ENCODE peak calls at places on chromosomes 2 and 18, in eight cellular contexts. Y is T-helper 1 cell; E is activated T-cell treated with anti-CD3 and anti-CD28 coated beads, Interleukin-2, amount 50 U/mL, for 48 hours; J is endothelial cell of umbilical vein; C is KG1; P is amygdala; D is non-pigmented ciliary epithelial cell; U is Daoy. V is an unnamed sample.

GRCh38 chr2:232339121-232340081 is 39.1 kb upstream of the ALPP start:
- DNase-seq in Y (no peak), E (no peak), U (no peak), J (no peak), D (no peak), C (no peak), P (no peak), V (no peak)

GRCh38 chr2:233035426-233036161 is 3.1 kb downstream of the NEU2 start:
- DNase-seq in J (no peak), U (no peak), Y (no peak), E (no peak), C (no peak), P (no peak), D (no peak), V (no peak)

GRCh38 chr2:6186332-6187100 is 494.3 kb downstream of the SOX11 start:
- DNase-seq in E (no peak), U (no peak), P (no peak), D (peak; percentile 84), J (no peak), C (no peak), Y (no peak), V (no peak)

GRCh38 chr2:26449278-26450030 is 28.5 kb downstream of the OTOF start:
- DNase-seq in U (no peak), C (no peak), J (no peak), P (no peak), D (no peak), E (no peak), Y (no peak), V (no peak)

GRCh38 chr18:72541871-72542690 is 2.1 kb downstream of the CBLN2 start:
- DNase-seq in D (no peak), E (no peak), U (no peak), J (no peak), P (no peak), Y (no peak), C (no peak), V (no peak)

GRCh38 chr2:109545828-109546713 is 67.7 kb downstream of the SEPTIN10 start:
- DNase-seq in Y (peak; percentile 42), C (peak; percentile 41), J (peak; percentile 80), E (peak; percentile 74), D (no peak), P (no peak), U (peak; percentile 63), V (peak; percentile 36)

GRCh38 chr2:220279840-220280239 is 652.4 kb downstream of the SLC4A3 start:
- DNase-seq in P (no peak), Y (no peak), D (peak; percentile 36), U (no peak), E (no peak), C (no peak), J (no peak), V (no peak)

GRCh38 chr2:100820346-100821254 is 661 bp downstream of the NPAS2 start:
- DNase-seq in J (peak; percentile 54), U (peak; percentile 18), C (no peak), E (peak; percentile 39), P (no peak), Y (no peak), D (no peak), V (no peak)

GRCh38 chr2:154825358-154825757 is 126.9 kb downstream of the KCNJ3 start:
- DNase-seq in E (no peak), P (no peak), C (no peak), D (no peak), Y (no peak), J (no peak), U (no peak), V (no peak)

GRCh38 chr2:101762451-101763171 is 65.1 kb downstream of the MAP4K4 start:
- DNase-seq in U (no peak), E (no peak), P (peak; percentile 22), D (no peak), J (no peak), C (no peak), Y (no peak), V (no peak)

GRCh38 chr2:210626849-210627248 is 70.5 kb downstream of the CPS1 start:
- DNase-seq in E (no peak), Y (no peak), D (peak; percentile 28), C (no peak), J (peak; percentile 2), P (no peak), U (peak; percentile 61), V (no peak)

GRCh38 chr2:239776441-239777033 is 248.6 kb downstream of the NDUFA10 start:
- DNase-seq in U (no peak), Y (no peak), D (no peak), E (no peak), C (no peak), J (no peak), P (no peak), V (no peak)

GRCh38 chr2:160581035-160581434 is 87.4 kb upstream of the RBMS1 start:
- DNase-seq in J (no peak), Y (no peak), D (no peak), C (no peak), P (no peak), U (peak; percentile 71), E (no peak), V (no peak)

GRCh38 chr2:23719721-23720120 is 207.2 kb downstream of the ATAD2B start:
- DNase-seq in Y (no peak), J (no peak), E (no peak), U (no peak), P (no peak), C (no peak), D (no peak), V (no peak)

GRCh38 chr18:78246588-78246987 is 733.0 kb upstream of the SALL3 start:
- DNase-seq in D (no peak), P (no peak), C (no peak), E (no peak), U (no peak), J (no peak), Y (no peak), V (no peak)

GRCh38 chr2:64140665-64141064 is 3.6 kb downstream of the PELI1 start:
- DNase-seq in E (no peak), Y (no peak), P (no peak), J (peak; percentile 30), U (no peak), C (no peak), D (no peak), V (no peak)

GRCh38 chr2:108588070-108588668 is 53.9 kb downstream of the LIMS1 start:
- DNase-seq in E (no peak), C (peak; percentile 65), J (peak; percentile 70), Y (no peak), P (no peak), U (no peak), D (no peak), V (no peak)

GRCh38 chr2:107635883-107636282 is 190.8 kb upstream of the RGPD4 start:
- DNase-seq in D (peak; percentile 13), C (no peak), P (no peak), Y (no peak), J (no peak), U (peak; percentile 48), E (no peak), V (no peak)

GRCh38 chr18:3321133-3321812 is 59.3 kb downstream of the MYL12B start:
- DNase-seq in C (no peak), D (peak; percentile 93), Y (no peak), J (peak; percentile 94), E (peak; percentile 29), P (no peak), U (peak; percentile 92), V (no peak)

GRCh38 chr2:10400568-10400977 is 47.6 kb downstream of the ODC1 start:
- DNase-seq in Y (peak; percentile 67), D (no peak), C (no peak), E (peak; percentile 63), J (no peak), U (no peak), P (no peak), V (no peak)

GRCh38 chr18:51133580-51134160 is 63.8 kb downstream of the MEX3C start:
- DNase-seq in D (no peak), E (no peak), J (no peak), P (no peak), U (no peak), Y (no peak), C (no peak), V (no peak)

GRCh38 chr2:47088371-47089082 is 66.6 kb downstream of the STPG4 start:
- DNase-seq in J (peak; percentile 95), E (no peak), U (peak; percentile 60), Y (no peak), D (no peak), P (no peak), C (no peak), V (no peak)

GRCh38 chr2:178016612-178017011 is 56.0 kb downstream of the PDE11A start:
- DNase-seq in E (no peak), U (no peak), D (no peak), J (no peak), Y (no peak), P (no peak), C (no peak), V (no peak)

GRCh38 chr2:208015475-208015874 is 9.9 kb downstream of the PLEKHM3 start:
- DNase-seq in J (peak; percentile 83), Y (no peak), P (no peak), U (no peak), D (no peak), C (no peak), E (no peak), V (no peak)

GRCh38 chr2:37973615-37974353 is 48.7 kb downstream of the RMDN2 start:
- DNase-seq in C (no peak), D (no peak), Y (no peak), P (no peak), E (no peak), U (no peak), J (no peak), V (no peak)

GRCh38 chr2:237128026-237128703 is 42.5 kb downstream of the COPS8 start:
- DNase-seq in U (peak; percentile 97), C (no peak), P (no peak), E (peak; percentile 69), Y (no peak), J (peak; percentile 98), D (peak; percentile 95), V (peak; percentile 100)

GRCh38 chr2:223828314-223828713 is 9.1 kb downstream of the AP1S3 start:
- DNase-seq in Y (no peak), E (no peak), J (no peak), C (no peak), U (no peak), P (no peak), D (no peak), V (no peak)

GRCh38 chr2:46715541-46715940 is 200.1 kb downstream of the MCFD2 start:
- DNase-seq in E (no peak), J (no peak), P (no peak), C (no peak), U (no peak), D (no peak), Y (no peak), V (no peak)

GRCh38 chr2:102166189-102166845 is 20.5 kb upstream of the IL1RL2 start:
- DNase-seq in J (peak; percentile 59), D (no peak), Y (no peak), P (no peak), U (peak; percentile 26), C (no peak), E (no peak), V (no peak)

V was measured in smooth muscle cell of the brain vasculature.